ENCODE peak calls at places on chromosomes 1 and 21, in seven cellular contexts. D is HCT116, M is GM23338, F is K562, V is H1, R is endothelial cell of umbilical vein, U is HepG2. Y is an unnamed sample.
A peak's percentile ranks its signal among the peaks of the same experiment; 100 is the strongest.

GRCh38 chr1:206463137-206463536 is 7.1 kb upstream of the IKBKE start:
- DNase-seq in D (no peak), M (no peak), F (no peak), V (no peak), R (no peak), U (no peak), Y (no peak)

GRCh38 chr21:42616366-42617340 is 36.8 kb upstream of the PDE9A start:
- DNase-seq in D (no peak), M (no peak), F (no peak), V (no peak), R (no peak), U (no peak), Y (no peak)

GRCh38 chr21:44735821-44736220 is 24.4 kb upstream of the TSPEAR start:
- DNase-seq in D (no peak), M (no peak), F (no peak), V (peak; percentile 32), R (no peak), U (no peak), Y (no peak)

GRCh38 chr1:188499690-188500089 is 1670.9 kb downstream of the PLA2G4A start:
- DNase-seq in D (no peak), M (no peak), F (no peak), V (no peak), R (peak; percentile 3), U (no peak), Y (no peak)

GRCh38 chr1:98947071-98947470 is 57.6 kb downstream of the PLPPR5 start:
- DNase-seq in D (no peak), M (no peak), F (no peak), V (no peak), R (no peak), U (no peak), Y (no peak)

GRCh38 chr1:118981436-118981835 is 6.7 kb downstream of the TBX15 start:
- DNase-seq in D (no peak), M (no peak), F (no peak), V (no peak), R (no peak), U (no peak), Y (no peak)

GRCh38 chr1:232978091-232978634 is 27.8 kb downstream of the NTPCR start:
- DNase-seq in D (no peak), M (no peak), F (no peak), V (no peak), R (peak; percentile 57), U (no peak), Y (no peak)

GRCh38 chr1:58929667-58930325 is 145.9 kb upstream of the JUN start:
- DNase-seq in D (no peak), M (no peak), F (peak; percentile 57), V (no peak), R (no peak), U (no peak), Y (no peak)

GRCh38 chr1:11072216-11072917 is 12.5 kb upstream of the SRM start:
- DNase-seq in D (no peak), M (peak; percentile 31), F (no peak), V (no peak), R (no peak), U (no peak), Y (no peak)

GRCh38 chr21:33668180-33668579 is 25.9 kb downstream of the ITSN1 start:
- DNase-seq in D (no peak), M (no peak), F (no peak), V (no peak), R (no peak), U (no peak), Y (no peak)

GRCh38 chr1:4004635-4005430 is 104.8 kb upstream of the C1orf174 start:
- DNase-seq in D (no peak), M (no peak), F (no peak), V (no peak), R (no peak), U (no peak), Y (no peak)

GRCh38 chr1:117599822-117600221 is 6.0 kb upstream of the TENT5C start:
- DNase-seq in D (no peak), M (no peak), F (no peak), V (no peak), R (no peak), U (no peak), Y (no peak)
- TF ChIP-seq POLR2AphosphoS5 in D (no peak), M (no peak), F (no peak), V (no peak), R (no peak), U (no peak), Y (no peak)

GRCh38 chr1:54464477-54465146 is 58.4 kb upstream of the SSBP3 start:
- DNase-seq in D (no peak), M (peak; percentile 60), F (peak; percentile 91), V (peak; percentile 52), R (peak; percentile 66), U (no peak), Y (no peak)
- H3K4me3 ChIP-seq in D (no peak overlapping the region), M (no peak overlapping the region), F (no peak overlapping the region), V (no peak overlapping the region), R (no peak overlapping the region), U (no peak overlapping the region), Y (no peak overlapping the region)

DNA sequence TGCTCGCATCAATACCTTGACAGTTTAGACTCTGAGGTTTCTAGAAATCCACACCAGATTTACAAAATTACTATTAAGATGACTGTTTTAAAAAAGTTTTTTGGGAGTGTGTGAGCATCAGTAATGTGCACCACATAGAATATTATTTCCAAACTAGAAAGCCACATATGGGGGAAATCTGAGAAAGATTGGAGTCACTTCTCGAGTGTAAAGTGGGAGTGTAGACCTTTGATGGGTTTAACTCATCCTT is 757 bp downstream of the RIMKLA start:
- DNase-seq in D (no peak), M (peak; percentile 8), F (no peak), V (no peak), R (no peak), U (no peak), Y (no peak)
- TF ChIP-seq EZH2 in D (no peak), M (no peak), F (no peak), V (no peak), R (no peak), U (no peak), Y (no peak)

GRCh38 chr1:19351858-19352257 is 39.7 kb downstream of the SLC66A1 start:
- DNase-seq in D (no peak), M (no peak), F (no peak), V (no peak), R (no peak), U (no peak), Y (no peak)

GRCh38 chr1:19353596-19353995 is 41.5 kb downstream of the SLC66A1 start:
- DNase-seq in D (no peak), M (peak; percentile 94), F (no peak), V (peak; percentile 73), R (no peak), U (no peak), Y (no peak)

GRCh38 chr1:19352839-19353238 is 40.7 kb downstream of the SLC66A1 start:
- DNase-seq in D (no peak), M (no peak), F (no peak), V (no peak), R (no peak), U (no peak), Y (no peak)

GRCh38 chr1:19356266-19356665 is 44.1 kb downstream of the SLC66A1 start:
- DNase-seq in D (no peak), M (no peak), F (no peak), V (no peak), R (no peak), U (no peak), Y (no peak)

DNA sequence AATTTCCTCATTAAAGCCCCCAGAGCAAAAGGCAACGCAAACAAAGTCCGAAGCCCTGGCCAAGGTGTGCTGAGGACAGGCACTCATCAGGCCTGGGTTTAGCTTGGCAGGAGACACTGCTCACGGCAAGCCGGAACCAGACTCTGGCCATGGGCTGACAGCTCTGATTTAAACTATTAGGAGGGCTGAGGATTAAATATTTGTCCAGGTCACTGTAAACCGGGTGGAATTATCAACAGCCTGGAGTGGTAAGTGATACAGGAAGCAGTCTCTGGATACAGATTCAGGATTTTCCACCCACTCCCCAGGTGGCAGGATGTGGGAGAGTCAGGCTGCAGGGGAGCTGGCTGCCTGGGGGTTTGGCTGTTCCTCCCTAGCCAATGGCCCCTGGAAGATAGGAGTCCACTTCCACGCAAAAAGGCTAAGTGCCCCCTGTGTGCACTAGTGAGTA is 42.4 kb downstream of the SLC66A1 start:
- DNase-seq in D (no peak), M (no peak), F (no peak), V (no peak), R (no peak), U (no peak), Y (no peak)
- TF ChIP-seq POLR2AphosphoS5 in D (no peak), M (no peak), F (no peak), V (no peak), R (no peak), U (no peak), Y (no peak)

GRCh38 chr1:217674330-217674729 is 43.2 kb downstream of the SPATA17 start:
- DNase-seq in D (no peak), M (peak; percentile 3), F (no peak), V (peak; percentile 47), R (no peak), U (no peak), Y (no peak)

DNA sequence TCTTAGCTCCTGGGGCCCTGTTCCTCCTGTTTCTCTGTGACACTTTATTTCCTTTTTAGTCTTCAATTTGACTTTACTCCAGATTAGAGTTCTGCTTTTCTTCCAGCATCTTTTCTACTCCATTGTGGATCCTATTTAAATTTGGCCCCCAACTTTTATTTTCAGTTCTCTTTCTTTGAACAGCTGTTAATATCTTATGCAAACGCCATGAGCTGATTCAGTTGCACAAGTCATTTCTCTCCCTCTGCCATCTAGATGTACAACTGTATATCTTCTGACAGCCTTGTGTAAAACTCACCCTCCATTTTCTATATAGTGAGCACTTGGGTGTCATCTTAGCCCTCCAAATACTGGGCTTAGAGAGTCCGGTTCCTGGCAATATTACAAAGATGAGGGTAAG is 42.2 kb downstream of the SPATA17 start:
- DNase-seq in D (no peak), M (no peak), F (no peak), V (no peak), R (no peak), U (no peak), Y (no peak)
- H3K4me3 ChIP-seq in D (no peak overlapping the region), M (no peak overlapping the region), F (no peak overlapping the region), V (no peak overlapping the region), R (no peak overlapping the region), U (no peak overlapping the region), Y (no peak overlapping the region)